ENCODE peak calls at places on chromosomes 2 and 18, in eight cellular contexts. G is GM23338, L is HCT116, K is fibroblast of lung, B is cardiac muscle cell, Z is AG04450, T is lung, A is astrocyte of the spinal cord. N is an unnamed sample.

GRCh38 chr2:201208563-201209252 is 25.8 kb downstream of the CASP10 start:
- DNase-seq in A (no peak), Z (no peak), T (peak; percentile 34), G (no peak), K (no peak), B (no peak), L (no peak), N (no peak)

GRCh38 chr2:172374318-172375240 is 52.8 kb upstream of the ITGA6 start:
- DNase-seq in L (no peak), T (no peak), B (no peak), A (no peak), K (no peak), G (no peak), Z (no peak), N (no peak)

GRCh38 chr2:237600205-237600846 is 9.8 kb upstream of the RAB17 start:
- DNase-seq in L (no peak), G (no peak), A (no peak), Z (no peak), K (peak; percentile 30), T (no peak), B (peak; percentile 78), N (no peak)

GRCh38 chr2:74072542-74072941 is 75.2 kb downstream of the BOLA3 start:
- DNase-seq in T (no peak), K (no peak), A (no peak), B (peak; percentile 40), G (no peak), Z (no peak), L (no peak), N (no peak)

GRCh38 chr2:70936979-70937811 is 1.5 kb downstream of the ATP6V1B1 start:
- DNase-seq in T (no peak), G (no peak), B (no peak), K (peak; percentile 8), L (no peak), Z (no peak), A (no peak), N (no peak)

GRCh38 chr2:49069829-49070228 is 84.5 kb downstream of the FSHR start:
- DNase-seq in Z (no peak), A (no peak), L (no peak), B (no peak), G (no peak), T (no peak), K (no peak), N (no peak)

GRCh38 chr2:98253461-98254073 is 92.7 kb upstream of the CNGA3 start:
- DNase-seq in B (peak; percentile 79), Z (no peak), T (no peak), K (peak; percentile 75), A (peak; percentile 10), L (no peak), G (no peak), N (no peak)

GRCh38 chr2:170530803-170531564 is 184.2 kb upstream of the SP5 start:
- DNase-seq in B (no peak), A (no peak), L (no peak), K (no peak), Z (no peak), T (peak; percentile 32), G (no peak), N (no peak)

GRCh38 chr2:21021430-21021829 is 22.4 kb downstream of the APOB start:
- DNase-seq in B (no peak), A (no peak), T (no peak), K (no peak), L (no peak), Z (no peak), G (no peak), N (no peak)

GRCh38 chr2:158745067-158745865 is 49.9 kb upstream of the DAPL1 start:
- DNase-seq in T (no peak), L (peak; percentile 35), K (peak; percentile 67), B (peak; percentile 78), A (peak; percentile 76), G (peak; percentile 91), Z (peak; percentile 39), N (no peak)

GRCh38 chr18:11035814-11036213 is 113.6 kb downstream of the PIEZO2 start:
- DNase-seq in Z (no peak), T (no peak), L (no peak), G (no peak), A (no peak), B (no peak), K (no peak), N (no peak)

GRCh38 chr2:46376586-46377286 is 79.5 kb downstream of the EPAS1 start:
- DNase-seq in Z (no peak), A (no peak), G (no peak), B (no peak), L (no peak), T (no peak), K (no peak), N (no peak)

GRCh38 chr2:46378616-46379015 is 81.4 kb downstream of the EPAS1 start:
- DNase-seq in B (no peak), L (no peak), Z (no peak), A (no peak), G (no peak), K (no peak), T (no peak), N (no peak)

GRCh38 chr2:46375566-46376125 is 78.4 kb downstream of the EPAS1 start:
- DNase-seq in T (no peak), A (no peak), L (no peak), K (no peak), G (no peak), B (no peak), Z (no peak), N (no peak)

GRCh38 chr2:46377666-46378560 is 80.7 kb downstream of the EPAS1 start:
- DNase-seq in B (no peak), L (no peak), K (no peak), G (no peak), A (no peak), T (no peak), Z (no peak), N (no peak)

DNA sequence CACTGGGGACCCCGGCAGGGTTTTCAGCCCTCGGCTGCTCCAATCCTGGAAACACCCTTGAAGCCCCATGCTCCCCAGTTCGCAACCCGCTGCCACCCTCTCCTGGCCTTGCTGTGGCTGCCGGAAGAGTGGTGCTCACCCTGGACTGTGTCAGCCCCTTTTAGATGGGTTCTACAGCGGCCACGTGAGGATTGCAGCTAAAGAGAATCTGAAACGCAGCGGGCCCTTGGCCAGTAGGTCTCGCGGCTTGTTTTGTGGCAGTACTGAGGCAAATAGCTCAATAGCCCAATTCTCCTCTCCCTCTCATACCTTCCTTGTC is 80.0 kb downstream of the EPAS1 start:
- DNase-seq in K (no peak), G (no peak), T (no peak), A (no peak), B (no peak), Z (no peak), L (no peak), N (no peak)
- TF ChIP-seq CTCF in K (peak; percentile 3), G (peak; percentile 36), T (no peak), A (no peak), B (no peak), Z (no peak), L (no peak), N (peak; percentile 9)

DNA sequence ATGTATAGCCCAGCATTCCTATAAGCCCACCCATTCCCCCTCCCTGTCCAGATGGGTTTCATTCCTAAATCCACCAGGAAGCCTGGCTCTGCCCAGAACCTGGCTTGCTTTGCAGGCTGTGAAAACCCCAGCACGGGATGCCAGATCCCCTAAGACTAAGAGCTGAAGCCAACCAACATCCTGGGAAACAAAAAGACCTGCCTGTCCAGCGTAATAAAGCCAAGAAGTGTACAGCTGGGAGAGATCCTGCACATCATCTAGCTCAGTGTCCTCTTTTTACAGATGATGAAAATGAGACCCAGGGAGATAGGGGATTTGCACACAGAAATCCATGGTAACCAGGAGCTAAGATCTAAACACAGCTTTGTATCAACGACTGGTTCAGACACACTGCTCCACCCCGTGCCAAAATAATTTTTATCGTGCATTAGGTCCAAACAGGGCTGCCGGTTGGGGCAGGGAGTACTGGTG is 3.0 kb downstream of the RND3 start:
- DNase-seq in Z (no peak), B (peak; percentile 49), A (peak; percentile 51), T (no peak), L (no peak), G (no peak), K (no peak), N (no peak)
- H3K4me3 ChIP-seq in Z (peak overlapping the region; percentile 94), B (no peak overlapping the region), A (peak overlapping the region; percentile 92), T (no peak overlapping the region), L (no peak overlapping the region), G (peak overlapping the region; percentile 97), K (peak overlapping the region; percentile 96), N (peak overlapping the region; percentile 97)

DNA sequence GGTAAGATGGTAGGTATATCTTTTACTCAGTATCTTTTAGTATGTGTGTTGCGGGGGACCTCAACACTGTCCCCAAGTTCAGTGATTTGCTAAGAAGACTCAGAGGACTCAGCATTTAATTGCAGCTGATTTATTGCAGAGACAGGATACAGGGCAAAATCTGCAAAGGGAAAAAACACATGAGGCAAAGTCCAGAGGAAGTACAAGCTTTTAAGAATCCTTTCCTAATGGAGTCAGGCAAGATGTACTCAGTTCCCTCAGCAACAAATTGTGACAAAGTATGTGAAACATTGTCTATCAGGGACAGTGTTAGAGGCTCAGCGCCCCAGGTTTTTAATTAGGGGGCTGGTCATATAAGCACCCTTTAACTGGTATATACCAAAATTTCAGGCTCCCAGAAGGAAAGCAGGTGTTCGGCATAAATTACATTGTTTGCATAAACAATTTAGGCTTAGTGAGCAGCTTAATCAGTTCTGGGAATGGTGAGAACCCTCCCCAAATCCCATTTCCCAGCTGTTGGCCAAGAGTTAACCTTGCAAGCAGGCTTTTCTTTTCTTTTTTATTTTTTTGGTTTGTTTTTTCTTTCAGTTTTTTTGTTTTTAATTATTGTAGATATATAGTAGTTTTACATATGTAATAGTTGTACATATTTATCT is 41.7 kb downstream of the RAB3GAP1 start:
- DNase-seq in L (no peak), T (no peak), Z (no peak), B (no peak), K (no peak), G (no peak), A (no peak), N (no peak)
- TF ChIP-seq CTCF in L (no peak), T (no peak), Z (no peak), B (no peak), K (no peak), G (no peak), A (no peak), N (no peak)

GRCh38 chr18:48641981-48642380 is 103.2 kb downstream of the CTIF start:
- DNase-seq in B (no peak), K (no peak), Z (no peak), T (no peak), L (no peak), A (no peak), G (no peak), N (no peak)

GRCh38 chr18:48642503-48642902 is 103.7 kb downstream of the CTIF start:
- DNase-seq in K (no peak), B (no peak), A (no peak), T (no peak), Z (no peak), G (no peak), L (no peak), N (no peak)

GRCh38 chr18:48643262-48643661 is 104.4 kb downstream of the CTIF start:
- DNase-seq in B (no peak), T (no peak), Z (no peak), G (no peak), L (no peak), K (peak; percentile 48), A (no peak), N (no peak)

GRCh38 chr18:48645427-48646002 is 106.7 kb downstream of the CTIF start:
- DNase-seq in Z (no peak), B (no peak), G (no peak), T (no peak), A (no peak), K (no peak), L (no peak), N (no peak)

DNA sequence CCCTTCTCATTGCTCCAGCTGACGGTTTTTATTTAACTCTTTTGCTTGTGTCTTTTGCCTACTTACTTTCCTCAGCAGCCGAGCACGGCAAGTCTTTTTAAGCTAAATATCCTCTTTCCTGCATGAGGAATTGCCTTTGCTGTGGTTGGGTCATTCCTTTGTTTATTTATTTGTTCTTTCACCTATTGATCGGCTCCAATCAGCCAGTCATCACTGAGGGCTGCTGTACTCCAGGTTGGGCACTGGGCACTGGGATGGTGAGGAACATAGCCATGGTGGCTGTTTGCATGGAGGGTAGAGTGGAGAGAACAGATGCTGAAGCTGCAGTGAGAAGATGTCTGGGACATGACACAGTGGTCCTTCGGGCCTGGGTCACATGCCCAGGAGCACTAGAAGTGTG is 105.2 kb downstream of the CTIF start:
- DNase-seq in A (no peak), B (no peak), L (no peak), Z (no peak), K (no peak), T (no peak), G (no peak), N (no peak)
- H3K4me3 ChIP-seq in A (no peak overlapping the region), B (no peak overlapping the region), L (no peak overlapping the region), Z (no peak overlapping the region), K (no peak overlapping the region), T (no peak overlapping the region), G (no peak overlapping the region), N (no peak overlapping the region)